ENCODE peak calls at places on chromosomes 3 and 15, in nine cellular contexts. R is WERI-Rb-1; F is CD8-positive, alpha-beta memory T cell; Z is body of pancreas; L is stomach; W is right cardiac atrium; T is colonic mucosa; S is PC-3; Q is GM23338. P is an unnamed sample.

GRCh38 chr3:43978708-43979107 is 263.0 kb upstream of the TOPAZ1 start:
- DNase-seq in F (no peak), S (no peak), W (no peak), T (no peak), R (no peak), Z (no peak), L (no peak), Q (peak; percentile 48), P (no peak)

GRCh38 chr3:55654123-55654787 is 167.1 kb upstream of the WNT5A start:
- DNase-seq in W (no peak), Z (no peak), T (no peak), F (peak; percentile 7), S (no peak), L (no peak), Q (no peak), R (no peak), P (no peak)

GRCh38 chr3:115077501-115078250 is 69.4 kb downstream of the ZBTB20 start:
- DNase-seq in L (no peak), F (no peak), S (no peak), T (no peak), Q (no peak), Z (no peak), R (no peak), W (no peak), P (peak; percentile 87)

GRCh38 chr3:140180603-140181002 is 245.6 kb downstream of the CLSTN2 start:
- DNase-seq in R (no peak), Z (no peak), W (no peak), S (no peak), Q (no peak), T (no peak), F (no peak), L (no peak), P (no peak)

GRCh38 chr3:194998948-194999347 is 272.0 kb downstream of the XXYLT1 start:
- DNase-seq in L (no peak), W (no peak), Z (no peak), T (no peak), F (no peak), S (no peak), R (no peak), Q (no peak), P (no peak)

GRCh38 chr3:63808633-63809032 is 10.5 kb upstream of the C3orf49 start:
- DNase-seq in S (peak; percentile 3), F (no peak), W (no peak), R (no peak), L (no peak), Q (no peak), Z (no peak), T (no peak), P (no peak)

GRCh38 chr3:8769088-8769822 is at the start of gene OXTR:
- DNase-seq in L (peak; percentile 54), Q (peak; percentile 92), F (peak; percentile 16), Z (peak; percentile 61), R (peak; percentile 67), W (peak; percentile 51), S (peak; percentile 90), T (peak; percentile 57), P (peak; percentile 38)

GRCh38 chr15:33142708-33143107 is 51.8 kb downstream of the FMN1 start:
- DNase-seq in S (no peak), R (no peak), W (no peak), T (no peak), Z (no peak), F (no peak), Q (no peak), L (no peak), P (peak; percentile 88)

GRCh38 chr15:76787273-76787672 is 117.9 kb downstream of the SCAPER start:
- DNase-seq in R (no peak), Z (no peak), S (no peak), T (no peak), W (no peak), L (no peak), Q (no peak), F (no peak), P (no peak)

GRCh38 chr15:41862515-41863116 is 24.0 kb downstream of the PLA2G4B start:
- DNase-seq in Z (peak; percentile 55), Q (peak; percentile 62), L (peak; percentile 91), F (no peak), T (peak; percentile 83), S (peak; percentile 9), R (no peak), W (no peak), P (peak; percentile 66)

GRCh38 chr3:186248850-186249249 is 113.2 kb downstream of the DGKG start:
- DNase-seq in L (no peak), F (no peak), Q (no peak), R (no peak), T (no peak), W (no peak), S (no peak), Z (no peak), P (no peak)

GRCh38 chr15:74799255-74799842 is 13.3 kb upstream of the LMAN1L start:
- DNase-seq in W (no peak), L (no peak), T (peak; percentile 28), Q (no peak), S (no peak), F (peak; percentile 36), Z (no peak), R (no peak), P (peak; percentile 41)

GRCh38 chr15:52171386-52171785 is 19.8 kb downstream of the GNB5 start:
- DNase-seq in L (no peak), Q (peak; percentile 45), Z (no peak), S (no peak), W (no peak), R (no peak), F (peak; percentile 26), T (no peak), P (no peak)

GRCh38 chr15:91853501-91853967 is at the start of gene SLCO3A1:
- DNase-seq in F (peak; percentile 73), Z (peak; percentile 69), T (peak; percentile 75), L (peak; percentile 75), R (peak; percentile 39), Q (peak; percentile 74), W (peak; percentile 85), S (no peak), P (no peak)

GRCh38 chr3:105365536-105366301 is 990 bp upstream of the ALCAM start:
- DNase-seq in R (peak; percentile 22), Z (peak; percentile 63), W (no peak), S (no peak), T (peak; percentile 22), L (peak; percentile 24), F (no peak), Q (peak; percentile 37), P (peak; percentile 27)

GRCh38 chr3:166554006-166554405 is 716.8 kb upstream of the BCHE start:
- DNase-seq in L (no peak), T (no peak), S (no peak), Q (no peak), F (no peak), Z (no peak), R (no peak), W (no peak), P (no peak)

GRCh38 chr3:136805795-136806194 is 13.1 kb upstream of the SLC35G2 start:
- DNase-seq in L (no peak), S (no peak), F (no peak), R (no peak), Z (no peak), W (no peak), Q (no peak), T (no peak), P (peak; percentile 47)
- H3K27ac ChIP-seq in L (no peak overlapping the region), S (no peak overlapping the region), F (no peak overlapping the region), R (no peak overlapping the region), Z (no peak overlapping the region), W (no peak overlapping the region), Q (no peak overlapping the region), T (no peak overlapping the region), P (no peak overlapping the region)

GRCh38 chr3:41216422-41216821 is 17.1 kb downstream of the CTNNB1 start:
- DNase-seq in T (no peak), Q (no peak), S (no peak), F (no peak), Z (no peak), L (no peak), W (no peak), R (no peak), P (no peak)

GRCh38 chr3:41212088-41212487 is 12.8 kb downstream of the CTNNB1 start:
- DNase-seq in F (no peak), S (no peak), Z (no peak), T (no peak), Q (no peak), W (no peak), R (no peak), L (no peak), P (no peak)

GRCh38 chr3:41221278-41221677 is 22.0 kb downstream of the CTNNB1 start:
- DNase-seq in Q (no peak), L (no peak), R (no peak), T (no peak), F (no peak), Z (no peak), W (no peak), S (no peak), P (no peak)

GRCh38 chr3:41213563-41213962 is 14.3 kb downstream of the CTNNB1 start:
- DNase-seq in R (no peak), F (no peak), Q (no peak), S (peak; percentile 56), L (no peak), T (no peak), Z (no peak), W (no peak), P (no peak)

DNA sequence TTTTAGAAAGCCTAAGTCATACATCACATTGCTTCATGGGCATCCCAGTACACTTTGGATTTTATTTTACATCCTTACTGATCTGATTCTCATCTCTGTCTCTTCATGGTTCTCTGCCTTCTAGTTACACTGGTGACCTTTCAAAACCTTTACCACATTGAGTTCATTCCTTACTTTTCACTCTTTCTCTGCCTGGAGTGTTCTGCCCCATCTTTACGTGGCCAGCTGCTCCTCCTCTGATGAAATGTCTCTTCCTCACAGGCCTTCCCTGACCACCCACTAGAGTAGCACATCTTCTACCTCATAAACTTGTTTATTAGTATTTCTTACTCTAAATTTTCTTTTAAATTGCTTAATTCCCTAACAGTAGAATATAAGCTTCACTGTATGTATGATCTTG is 17.7 kb downstream of the CTNNB1 start:
- DNase-seq in W (no peak), R (no peak), S (peak; percentile 10), T (no peak), Z (no peak), L (no peak), F (no peak), Q (no peak), P (no peak)
- H3K27ac ChIP-seq in W (no peak overlapping the region), R (no peak overlapping the region), S (no peak overlapping the region), T (no peak overlapping the region), Z (no peak overlapping the region), L (no peak overlapping the region), F (no peak overlapping the region), Q (no peak overlapping the region), P (no peak overlapping the region)

GRCh38 chr15:58260911-58261267 is 122.7 kb downstream of the AQP9 start:
- DNase-seq in Z (no peak), R (no peak), T (no peak), W (peak; percentile 53), L (no peak), F (no peak), Q (no peak), S (peak; percentile 6), P (no peak)
- H3K27ac ChIP-seq in Z (no peak overlapping the region), R (no peak overlapping the region), T (no peak overlapping the region), W (peak overlapping the region; percentile 90), L (no peak overlapping the region), F (no peak overlapping the region), Q (no peak overlapping the region), S (no peak overlapping the region), P (no peak overlapping the region)

GRCh38 chr15:98657721-98658120 is 9.4 kb downstream of the IGF1R start:
- DNase-seq in W (no peak), T (no peak), Z (no peak), R (no peak), F (no peak), L (no peak), Q (no peak), S (no peak), P (peak; percentile 28)
- H3K27ac ChIP-seq in W (no peak overlapping the region), T (no peak overlapping the region), Z (no peak overlapping the region), R (no peak overlapping the region), F (no peak overlapping the region), L (no peak overlapping the region), Q (peak overlapping the region; percentile 59), S (no peak overlapping the region), P (no peak overlapping the region)